ENCODE peak calls at places on chromosome 1, in five cellular contexts. S is GM20000, A is dorsolateral prefrontal cortex, N is prostate gland, H is stomach. G is an unnamed sample.

GRCh38 chr1:204377800-204378608 is 18.3 kb upstream of the PLEKHA6 start:
- DNase-seq in S (peak), A (no peak), N (peak), H (peak), G (no peak)

GRCh38 chr1:22613226-22613918 is 23.1 kb upstream of the C1QA start:
- DNase-seq in S (no peak), A (no peak), N (no peak), H (no peak), G (no peak)

GRCh38 chr1:247007511-247008405 is at the start of gene ZNF695:
- DNase-seq in S (peak), A (peak), N (peak), H (peak), G (peak)

GRCh38 chr1:46166521-46167462 is 8.1 kb upstream of the TSPAN1 start:
- DNase-seq in S (peak), A (no peak), N (no peak), H (peak), G (no peak)

GRCh38 chr1:230156068-230156467 is 89.0 kb downstream of the GALNT2 start:
- DNase-seq in S (no peak), A (no peak), N (no peak), H (no peak), G (no peak)

GRCh38 chr1:15849775-15850449 is 2.4 kb downstream of the SPEN start:
- DNase-seq in S (no peak), A (peak), N (peak), H (peak), G (no peak)

GRCh38 chr1:44714944-44715571 is 15.9 kb downstream of the RNU5D-1 start:
- DNase-seq in S (peak), A (no peak), N (peak), H (peak), G (peak)

GRCh38 chr1:82818596-82818995 is 1017.9 kb downstream of the ADGRL2 start:
- DNase-seq in S (no peak), A (no peak), N (no peak), H (no peak), G (no peak)

GRCh38 chr1:204288061-204288588 is 71.6 kb downstream of the PLEKHA6 start:
- DNase-seq in S (no peak), A (no peak), N (peak), H (peak), G (peak)

GRCh38 chr1:48595613-48596012 is 123.6 kb upstream of the SPATA6 start:
- DNase-seq in S (no peak), A (no peak), N (no peak), H (no peak), G (no peak)
- TF ChIP-seq CTCF in S (no peak), A (no peak), N (no peak), H (no peak), G (no peak)

DNA sequence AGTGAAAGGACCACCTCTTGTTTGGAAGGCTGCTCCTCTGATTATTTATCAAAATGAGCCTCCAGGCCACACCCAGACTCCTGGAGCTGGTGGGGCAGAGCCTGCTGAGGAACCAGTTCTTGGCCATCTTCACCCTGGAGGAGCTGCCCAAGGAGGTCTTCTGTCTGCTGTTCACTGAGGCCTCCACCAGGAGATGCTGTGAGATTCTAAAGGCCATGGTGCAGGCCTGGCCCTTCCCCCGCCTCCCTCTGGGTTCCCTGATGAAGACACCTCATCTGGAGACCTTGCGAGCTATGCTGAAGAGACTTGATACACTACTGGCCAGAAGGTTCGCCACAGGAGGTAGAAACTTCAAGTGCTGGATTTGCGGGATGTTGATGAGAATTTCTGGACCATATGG is 61.7 kb upstream of the GJA8 start:
- DNase-seq in S (peak), A (no peak), N (no peak), H (no peak), G (no peak)
- TF ChIP-seq CTCF in S (peak), A (no peak), N (no peak), H (no peak), G (no peak)

DNA sequence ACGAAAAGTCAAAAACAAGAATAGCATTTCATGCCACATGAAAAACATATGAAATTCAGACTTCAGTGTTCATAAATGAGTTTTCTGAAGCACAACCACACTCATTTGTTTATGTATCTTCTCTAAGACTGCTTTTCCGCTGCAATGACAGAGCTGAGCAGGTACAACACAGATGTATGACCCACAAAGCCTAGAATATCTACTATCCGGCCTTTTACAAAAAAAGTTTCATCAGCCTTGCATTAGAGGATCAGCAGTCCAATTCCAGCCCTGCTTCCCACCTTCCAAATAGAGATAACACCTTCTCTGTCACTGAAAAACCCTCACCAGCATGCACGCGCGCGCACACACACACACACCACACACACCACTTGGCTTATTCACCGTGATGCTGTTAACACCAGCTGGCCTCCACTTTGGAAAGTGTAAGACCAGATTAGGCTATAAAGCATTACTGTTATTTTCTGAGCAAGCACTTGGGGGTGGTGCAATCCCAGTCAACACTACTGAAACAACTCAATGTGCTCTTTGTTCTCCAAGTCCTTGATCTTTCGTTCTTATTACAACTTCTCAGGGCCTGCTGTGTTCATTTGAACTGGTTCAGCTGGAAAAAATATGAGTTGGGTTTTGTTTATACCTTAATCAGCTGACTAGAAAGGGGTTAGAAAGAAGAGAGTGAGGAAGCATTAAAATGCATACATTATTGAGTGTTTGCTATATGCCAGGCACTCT is 90.0 kb downstream of the GLUL start:
- DNase-seq in S (no peak), A (peak), N (peak), H (peak), G (peak)
- TF ChIP-seq CTCF in S (no peak), A (no peak), N (no peak), H (no peak), G (no peak)

DNA sequence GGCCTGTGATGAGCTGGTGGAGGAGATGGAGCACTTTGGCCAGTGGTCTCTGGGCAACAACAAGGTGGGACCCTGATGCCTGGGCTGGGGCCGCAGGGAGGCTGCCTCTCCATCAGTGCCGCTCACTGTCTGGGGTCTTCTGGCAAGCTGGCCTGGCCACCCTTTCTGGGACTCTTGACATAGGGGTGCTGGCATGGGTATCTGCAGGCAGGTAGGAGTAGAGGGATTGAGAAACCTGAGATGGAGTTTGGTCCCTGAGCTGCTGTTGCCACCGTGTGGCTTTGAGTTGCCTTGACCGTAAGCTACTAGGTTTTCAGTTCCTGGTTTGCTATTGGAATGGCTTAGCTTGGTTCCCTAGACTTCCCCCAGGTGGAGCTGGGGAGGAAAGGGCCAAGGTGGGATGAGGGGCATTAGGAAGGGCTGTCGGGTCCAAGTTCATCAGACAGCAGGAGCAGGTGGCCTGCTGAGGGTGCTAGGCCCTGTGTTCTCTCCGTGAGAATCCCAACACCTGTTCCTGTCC is 13.2 kb upstream of the MFN2 start:
- DNase-seq in S (peak), A (no peak), N (peak), H (peak), G (no peak)
- TF ChIP-seq CTCF in S (peak), A (no peak), N (no peak), H (peak), G (peak)

GRCh38 chr1:203136409-203137042 is 9.0 kb downstream of the ADORA1 start:
- DNase-seq in S (no peak), A (no peak), N (no peak), H (no peak), G (no peak)
- TF ChIP-seq CTCF in S (no peak), A (no peak), N (no peak), H (no peak), G (no peak)